ENCODE peak calls at places on chromosome 3, in five cellular contexts. X, C, Y, O and L are unnamed samples.

GRCh38 chr3:56921573-56922571 is 120.1 kb upstream of the ARHGEF3 start:
- DNase-seq in O (no peak), Y (no peak), C (no peak), X (peak), L (no peak)

GRCh38 chr3:125437631-125438435 is 62.7 kb upstream of the ZNF148 start:
- DNase-seq in C (peak), Y (peak), X (peak), O (peak), L (peak)

GRCh38 chr3:99974989-99975388 is 139.3 kb downstream of the FILIP1L start:
- DNase-seq in Y (no peak), C (no peak), O (no peak), X (no peak), L (no peak)

GRCh38 chr3:9014189-9014588 is 50.9 kb upstream of the RAD18 start:
- DNase-seq in C (no peak), X (no peak), Y (no peak), O (no peak), L (peak)

GRCh38 chr3:8303466-8303865 is 198.2 kb upstream of the LMCD1 start:
- DNase-seq in Y (no peak), C (no peak), X (no peak), O (no peak), L (no peak)

GRCh38 chr3:42443819-42444436 is 33.5 kb upstream of the LYZL4 start:
- DNase-seq in X (peak), O (peak), Y (peak), C (peak), L (peak)

GRCh38 chr3:197195326-197195725 is 103.1 kb downstream of the DLG1 start:
- DNase-seq in Y (no peak), C (no peak), X (no peak), O (no peak), L (no peak)

GRCh38 chr3:55698826-55699225 is 211.7 kb upstream of the WNT5A start:
- DNase-seq in O (no peak), X (no peak), C (no peak), Y (no peak), L (no peak)

GRCh38 chr3:194139085-194139976 is 3.4 kb downstream of the HES1 start:
- DNase-seq in O (peak), X (peak), Y (no peak), C (no peak), L (no peak)

GRCh38 chr3:127247292-127247691 is 40.6 kb downstream of the PRR20G start:
- DNase-seq in Y (no peak), O (no peak), X (no peak), C (no peak), L (no peak)

GRCh38 chr3:193240850-193241706 is at the start of gene PLAAT1:
- DNase-seq in O (peak), C (no peak), X (no peak), Y (peak), L (no peak)

GRCh38 chr3:5165698-5166097 is 21.8 kb upstream of the EDEM1 start:
- DNase-seq in Y (no peak), X (no peak), C (no peak), O (no peak), L (no peak)

GRCh38 chr3:126345641-126346460 is 11.4 kb downstream of the KLF15 start:
- DNase-seq in C (no peak), O (no peak), Y (peak), X (no peak), L (no peak)

GRCh38 chr3:38782148-38782547 is 33.9 kb downstream of the SCN10A start:
- DNase-seq in C (no peak), O (peak), X (no peak), Y (no peak), L (no peak)

GRCh38 chr3:30162579-30162978 is 443.8 kb upstream of the TGFBR2 start:
- DNase-seq in Y (no peak), X (no peak), O (no peak), C (no peak), L (no peak)

GRCh38 chr3:18111702-18112311 is 313.3 kb downstream of the SATB1 start:
- DNase-seq in C (no peak), O (peak), X (no peak), Y (no peak), L (peak)